ENCODE peak calls at places on chromosome 12, in four cellular contexts. One of them, this sample, is unnamed.

GRCh38 chr12:125892276-125892675 is 827.0 kb downstream of the AACS start:
- DNase-seq in HepG2: no peak
- DNase-seq in GM12878: no peak
- DNase-seq in K562: no peak
- DNase-seq in this sample: no peak

GRCh38 chr12:116880817-116881324 is 370 bp downstream of the HRK start:
- DNase-seq in HepG2: peak; percentile 27
- DNase-seq in GM12878: no peak
- DNase-seq in K562: peak; percentile 65
- DNase-seq in this sample: no peak

GRCh38 chr12:29382251-29382650 is 1.3 kb upstream of the ERGIC2 start:
- DNase-seq in HepG2: no peak
- DNase-seq in GM12878: no peak
- DNase-seq in K562: no peak
- DNase-seq in this sample: no peak

GRCh38 chr12:27592548-27592947 is 68.5 kb downstream of the PPFIBP1 start:
- DNase-seq in HepG2: no peak
- DNase-seq in GM12878: peak; percentile 21
- DNase-seq in K562: no peak
- DNase-seq in this sample: no peak

GRCh38 chr12:41589878-41590277 is 401.8 kb downstream of the PDZRN4 start:
- DNase-seq in HepG2: no peak
- DNase-seq in GM12878: no peak
- DNase-seq in K562: no peak
- DNase-seq in this sample: no peak

GRCh38 chr12:131128556-131128955 is 174.8 kb downstream of the ADGRD1 start:
- DNase-seq in HepG2: no peak
- DNase-seq in GM12878: no peak
- DNase-seq in K562: no peak
- DNase-seq in this sample: no peak

GRCh38 chr12:58204086-58204485 is 262.7 kb downstream of the ATP23 start:
- DNase-seq in HepG2: no peak
- DNase-seq in GM12878: no peak
- DNase-seq in K562: no peak
- DNase-seq in this sample: no peak

GRCh38 chr12:88579941-88580871 is at the start of gene KITLG:
- DNase-seq in HepG2: peak; percentile 56
- DNase-seq in GM12878: no peak
- DNase-seq in K562: peak; percentile 32
- DNase-seq in this sample: peak; percentile 76

GRCh38 chr12:47742253-47742825 is 16.3 kb downstream of the RAPGEF3 start:
- DNase-seq in HepG2: peak; percentile 19
- DNase-seq in GM12878: no peak
- DNase-seq in K562: peak; percentile 76
- DNase-seq in this sample: peak; percentile 26

GRCh38 chr12:71636704-71637115 is 26.9 kb downstream of the ZFC3H1 start:
- DNase-seq in HepG2: peak; percentile 70
- DNase-seq in GM12878: peak; percentile 12
- DNase-seq in K562: peak; percentile 70
- DNase-seq in this sample: peak; percentile 57

GRCh38 chr12:120238839-120239445 is 26.6 kb downstream of the PXN start:
- DNase-seq in HepG2: no peak
- DNase-seq in GM12878: no peak
- DNase-seq in K562: no peak
- DNase-seq in this sample: no peak

GRCh38 chr12:64824500-64825142 is at the start of gene TBC1D30:
- DNase-seq in HepG2: no peak
- DNase-seq in GM12878: no peak
- DNase-seq in K562: no peak
- DNase-seq in this sample: no peak

GRCh38 chr12:19480459-19480858 is 41.2 kb downstream of the AEBP2 start:
- DNase-seq in HepG2: no peak
- DNase-seq in GM12878: no peak
- DNase-seq in K562: no peak
- DNase-seq in this sample: no peak

GRCh38 chr12:61250303-61250702 is 1009.9 kb upstream of the USP15 start:
- DNase-seq in HepG2: no peak
- DNase-seq in GM12878: no peak
- DNase-seq in K562: no peak
- DNase-seq in this sample: no peak

GRCh38 chr12:117699575-117699974 is 269.2 kb downstream of the KSR2 start:
- DNase-seq in HepG2: no peak
- DNase-seq in GM12878: no peak
- DNase-seq in K562: no peak
- DNase-seq in this sample: no peak

GRCh38 chr12:52370906-52371608 is 3.8 kb upstream of the KRT85 start:
- DNase-seq in HepG2: no peak
- DNase-seq in GM12878: no peak
- DNase-seq in K562: no peak
- DNase-seq in this sample: no peak

DNA sequence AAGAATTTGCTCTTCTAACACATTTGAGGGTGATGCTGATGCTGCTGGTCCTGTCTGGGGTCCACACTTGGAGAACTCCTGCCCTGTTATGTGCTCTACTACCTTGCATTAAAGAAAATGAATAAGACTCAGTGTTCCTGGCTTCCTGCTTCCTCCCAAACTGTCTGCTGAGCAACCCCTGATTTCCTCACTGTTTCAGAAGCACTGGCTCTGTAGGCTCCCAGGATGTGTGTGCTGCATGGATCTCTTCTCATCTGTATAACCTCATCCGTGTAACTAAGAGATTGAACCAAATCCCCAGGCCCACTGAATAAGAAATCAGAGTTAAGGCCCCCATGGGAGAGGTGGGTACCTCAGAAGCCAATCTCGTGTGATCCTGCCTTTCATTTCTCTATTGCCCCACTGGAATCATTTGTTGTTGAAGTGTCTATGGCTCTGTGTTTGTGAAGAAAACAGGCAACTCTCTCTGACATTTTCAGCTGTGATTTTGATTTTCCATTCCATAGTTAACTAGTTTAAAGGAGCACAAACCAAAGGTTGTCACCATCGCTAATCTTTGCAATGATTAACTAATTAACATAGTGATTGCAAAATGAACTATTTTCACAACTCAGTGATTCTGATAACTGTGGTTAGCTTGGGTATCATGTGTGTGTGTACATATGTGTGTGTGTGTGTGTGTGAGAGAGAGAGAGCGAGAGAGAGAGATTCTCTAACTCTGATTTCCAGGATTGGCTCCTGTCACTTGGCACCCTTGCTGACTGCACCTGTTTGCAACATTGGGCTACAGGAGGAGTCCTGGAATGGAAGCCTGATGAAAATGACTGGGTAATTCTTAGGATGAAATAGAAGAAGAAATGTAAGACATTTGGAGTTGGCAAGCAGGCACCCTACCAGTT is 196.2 kb downstream of the SLC38A4 start:
- DNase-seq in HepG2: no peak
- DNase-seq in GM12878: no peak
- DNase-seq in K562: no peak
- DNase-seq in this sample: no peak
- TF ChIP-seq REST in HepG2: no peak
- TF ChIP-seq REST in GM12878: no peak
- TF ChIP-seq REST in K562: no peak
- TF ChIP-seq REST in this sample: no peak

DNA sequence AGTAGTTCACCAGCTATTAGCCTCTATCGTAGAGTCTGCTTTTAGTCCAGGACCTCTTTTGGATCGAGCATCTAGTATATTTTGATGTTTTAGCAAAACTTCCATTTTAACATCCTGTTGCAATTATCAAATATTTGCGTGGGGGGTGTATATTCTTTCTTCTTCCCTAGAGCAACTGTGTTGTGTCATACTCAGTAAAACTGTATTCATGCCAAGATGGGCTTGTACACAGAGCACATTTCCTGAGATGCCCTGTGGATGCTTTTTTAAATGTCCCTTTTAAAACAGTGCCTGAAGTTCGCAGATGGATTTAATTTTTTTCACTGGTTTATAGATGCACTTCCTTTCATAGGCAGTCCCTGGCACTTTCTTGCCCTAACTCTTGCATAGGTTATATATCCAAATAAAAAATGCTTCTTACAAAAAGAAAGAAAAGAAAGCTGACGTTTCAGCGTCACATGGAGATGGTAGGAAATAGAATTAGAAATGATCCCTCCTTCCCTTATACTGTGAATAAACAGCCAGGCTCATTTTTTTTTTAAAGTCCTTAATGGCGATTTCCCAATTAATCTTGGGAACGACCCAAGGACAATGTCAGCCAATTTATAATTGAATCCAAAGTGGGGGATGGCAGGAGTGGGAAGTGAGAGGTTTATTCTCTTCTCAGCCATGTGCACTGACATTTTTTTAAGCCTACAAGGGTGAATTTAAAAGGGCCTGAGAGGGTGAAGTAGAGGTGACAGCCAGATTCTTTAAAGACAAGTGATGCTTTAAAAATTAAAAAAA is 247.0 kb downstream of the SLC41A2 start:
- DNase-seq in HepG2: no peak
- DNase-seq in GM12878: no peak
- DNase-seq in K562: no peak
- DNase-seq in this sample: no peak
- TF ChIP-seq ATF3 in HepG2: no peak
- TF ChIP-seq ATF3 in GM12878: no peak
- TF ChIP-seq ATF3 in K562: no peak
- TF ChIP-seq ATF3 in this sample: no peak

GRCh38 chr12:114684870-114685273 is 897 bp upstream of the TBX3 start:
- DNase-seq in HepG2: no peak
- DNase-seq in GM12878: no peak
- DNase-seq in K562: no peak
- DNase-seq in this sample: no peak

GRCh38 chr12:114683709-114684097 is 272 bp downstream of the TBX3 start:
- DNase-seq in HepG2: no peak
- DNase-seq in GM12878: no peak
- DNase-seq in K562: no peak
- DNase-seq in this sample: no peak

GRCh38 chr12:114682101-114682919 is 1.7 kb downstream of the TBX3 start:
- DNase-seq in HepG2: no peak
- DNase-seq in GM12878: no peak
- DNase-seq in K562: no peak
- DNase-seq in this sample: no peak

GRCh38 chr12:114684098-114684869 is at the start of gene TBX3:
- DNase-seq in HepG2: peak; percentile 98
- DNase-seq in GM12878: no peak
- DNase-seq in K562: peak; percentile 89
- DNase-seq in this sample: peak; percentile 98

GRCh38 chr12:114682920-114683708 is 861 bp downstream of the TBX3 start:
- DNase-seq in HepG2: no peak
- DNase-seq in GM12878: no peak
- DNase-seq in K562: no peak
- DNase-seq in this sample: no peak
- TF ChIP-seq REST in HepG2: no peak
- TF ChIP-seq REST in GM12878: no peak
- TF ChIP-seq REST in K562: no peak
- TF ChIP-seq REST in this sample: no peak

GRCh38 chr12:122665349-122665748 is 37.8 kb downstream of the HCAR2 start:
- DNase-seq in HepG2: no peak
- DNase-seq in GM12878: no peak
- DNase-seq in K562: no peak
- DNase-seq in this sample: no peak

GRCh38 chr12:122661938-122662337 is 41.2 kb downstream of the HCAR2 start:
- DNase-seq in HepG2: no peak
- DNase-seq in GM12878: no peak
- DNase-seq in K562: no peak
- DNase-seq in this sample: no peak

GRCh38 chr12:122659579-122659978 is 43.6 kb downstream of the HCAR2 start:
- DNase-seq in HepG2: no peak
- DNase-seq in GM12878: no peak
- DNase-seq in K562: no peak
- DNase-seq in this sample: no peak

GRCh38 chr12:122665759-122666158 is 37.4 kb downstream of the HCAR2 start:
- DNase-seq in HepG2: no peak
- DNase-seq in GM12878: no peak
- DNase-seq in K562: no peak
- DNase-seq in this sample: no peak

GRCh38 chr12:122661246-122661645 is 41.9 kb downstream of the HCAR2 start:
- DNase-seq in HepG2: no peak
- DNase-seq in GM12878: no peak
- DNase-seq in K562: no peak
- DNase-seq in this sample: no peak
- TF ChIP-seq ATF3 in HepG2: no peak
- TF ChIP-seq ATF3 in GM12878: no peak
- TF ChIP-seq ATF3 in K562: no peak
- TF ChIP-seq ATF3 in this sample: no peak

GRCh38 chr12:9034095-9034494 is 44.7 kb downstream of the KLRG1 start:
- DNase-seq in HepG2: no peak
- DNase-seq in GM12878: no peak
- DNase-seq in K562: no peak
- DNase-seq in this sample: no peak
- TF ChIP-seq REST in HepG2: no peak
- TF ChIP-seq REST in GM12878: no peak
- TF ChIP-seq REST in K562: no peak
- TF ChIP-seq REST in this sample: no peak

GRCh38 chr12:70043490-70044138 is 199.6 kb upstream of the CNOT2 start:
- DNase-seq in HepG2: no peak
- DNase-seq in GM12878: no peak
- DNase-seq in K562: no peak
- DNase-seq in this sample: no peak
- TF ChIP-seq ATF3 in HepG2: no peak
- TF ChIP-seq ATF3 in GM12878: no peak
- TF ChIP-seq ATF3 in K562: no peak
- TF ChIP-seq ATF3 in this sample: no peak

This sample was measured in HCT116.